ENCODE peak calls at places on chromosomes 12 and 14, in five cellular contexts. One of them, this sample, is unnamed. For H3K4me1 and H3K9me3, the result is how much of the 10 kb centered on the place peaks cover.

GRCh38 chr14:100536141-100536540 is 51.1 kb downstream of the BEGAIN start:
- DNase-seq in adipocyte: no peak
- DNase-seq in right cardiac atrium: no peak
- DNase-seq in left ventricle myocardium inferior: peak
- DNase-seq in SK-N-SH: peak
- DNase-seq in this sample: peak

GRCh38 chr14:93970967-93971634 is 5.3 kb downstream of the ASB2 start:
- DNase-seq in adipocyte: no peak
- DNase-seq in right cardiac atrium: no peak
- DNase-seq in left ventricle myocardium inferior: no peak
- DNase-seq in SK-N-SH: no peak
- DNase-seq in this sample: no peak

GRCh38 chr14:92877757-92878431 is 45.1 kb upstream of the CHGA start:
- DNase-seq in adipocyte: no peak
- DNase-seq in right cardiac atrium: no peak
- DNase-seq in left ventricle myocardium inferior: peak
- DNase-seq in SK-N-SH: no peak
- DNase-seq in this sample: no peak

GRCh38 chr14:96095581-96096476 is 56.7 kb downstream of the C14orf132 start:
- DNase-seq in adipocyte: peak
- DNase-seq in right cardiac atrium: no peak
- DNase-seq in left ventricle myocardium inferior: no peak
- DNase-seq in SK-N-SH: peak
- DNase-seq in this sample: peak

GRCh38 chr12:19575307-19576243 is 136.3 kb downstream of the AEBP2 start:
- DNase-seq in adipocyte: peak
- DNase-seq in right cardiac atrium: peak
- DNase-seq in left ventricle myocardium inferior: peak
- DNase-seq in SK-N-SH: peak
- DNase-seq in this sample: peak

GRCh38 chr12:76864791-76865400 is 13.9 kb downstream of the CSRP2 start:
- DNase-seq in adipocyte: peak
- DNase-seq in right cardiac atrium: no peak
- DNase-seq in left ventricle myocardium inferior: no peak
- DNase-seq in SK-N-SH: no peak
- DNase-seq in this sample: no peak

GRCh38 chr12:120012067-120012621 is 23.1 kb downstream of the BICDL1 start:
- DNase-seq in adipocyte: no peak
- DNase-seq in right cardiac atrium: no peak
- DNase-seq in left ventricle myocardium inferior: no peak
- DNase-seq in SK-N-SH: peak
- DNase-seq in this sample: peak

GRCh38 chr12:19166956-19167355 is 37.4 kb downstream of the PLEKHA5 start:
- DNase-seq in adipocyte: peak
- DNase-seq in right cardiac atrium: no peak
- DNase-seq in left ventricle myocardium inferior: no peak
- DNase-seq in SK-N-SH: no peak
- DNase-seq in this sample: no peak

GRCh38 chr12:94588271-94588785 is 62.0 kb downstream of the TMCC3 start:
- DNase-seq in adipocyte: no peak
- DNase-seq in right cardiac atrium: no peak
- DNase-seq in left ventricle myocardium inferior: no peak
- DNase-seq in SK-N-SH: no peak
- DNase-seq in this sample: no peak

GRCh38 chr12:41983394-41983793 is 161.3 kb downstream of the GXYLT1 start:
- DNase-seq in adipocyte: peak
- DNase-seq in right cardiac atrium: no peak
- DNase-seq in left ventricle myocardium inferior: no peak
- DNase-seq in SK-N-SH: no peak
- DNase-seq in this sample: no peak

DNA sequence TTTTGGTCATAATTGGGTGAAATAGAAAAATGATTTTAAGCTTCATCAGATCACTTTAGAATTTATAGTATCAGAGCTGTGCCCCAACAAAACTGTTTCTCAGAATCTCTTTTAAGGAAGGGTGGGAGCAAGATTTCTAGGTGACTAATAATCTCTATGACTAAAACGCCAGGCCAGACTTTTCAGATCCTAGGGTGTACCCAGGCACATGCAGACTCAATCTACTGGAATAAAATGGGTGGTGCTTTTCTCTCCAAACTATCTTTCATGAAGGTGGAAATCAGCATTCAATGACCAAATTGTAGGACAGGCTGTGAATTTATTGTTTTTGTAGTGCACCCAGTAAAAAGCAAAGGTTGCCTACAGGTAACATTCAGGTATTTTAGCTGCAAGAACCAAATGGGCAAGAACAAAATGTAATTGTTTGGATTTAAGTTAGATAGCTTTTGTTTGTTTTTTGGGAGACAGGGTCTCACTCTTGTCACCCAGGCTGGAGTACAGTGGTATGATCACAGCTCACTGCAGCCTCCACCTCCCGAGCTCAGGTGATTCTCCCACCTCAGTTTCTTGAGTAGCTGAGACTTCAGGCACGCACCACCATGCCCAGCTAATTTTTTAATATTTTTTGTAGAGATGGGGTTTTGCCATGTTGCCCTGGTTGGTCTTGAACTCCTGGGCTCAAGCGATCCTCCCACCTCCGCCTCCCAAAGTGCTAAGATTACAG is 49.5 kb downstream of the PPP2R5C start:
- DNase-seq in adipocyte: peak
- DNase-seq in right cardiac atrium: no peak
- DNase-seq in left ventricle myocardium inferior: no peak
- DNase-seq in SK-N-SH: no peak
- DNase-seq in this sample: no peak
- H3K4me1 ChIP-seq in adipocyte: under half
- H3K4me1 ChIP-seq in right cardiac atrium: under half
- H3K4me1 ChIP-seq in left ventricle myocardium inferior: half or more
- H3K4me1 ChIP-seq in SK-N-SH: under half
- H3K4me1 ChIP-seq in this sample: under half

GRCh38 chr14:23915559-23915958 is 38.0 kb upstream of the DHRS4 start:
- DNase-seq in adipocyte: no peak
- DNase-seq in right cardiac atrium: no peak
- DNase-seq in left ventricle myocardium inferior: no peak
- DNase-seq in SK-N-SH: no peak
- DNase-seq in this sample: no peak
- H3K9me3 ChIP-seq in adipocyte: under half
- H3K9me3 ChIP-seq in right cardiac atrium: under half
- H3K9me3 ChIP-seq in left ventricle myocardium inferior: under half
- H3K9me3 ChIP-seq in SK-N-SH: under half
- H3K9me3 ChIP-seq in this sample: under half

GRCh38 chr14:36521598-36522345 is 1.7 kb upstream of the NKX2-1 start:
- DNase-seq in adipocyte: no peak
- DNase-seq in right cardiac atrium: no peak
- DNase-seq in left ventricle myocardium inferior: no peak
- DNase-seq in SK-N-SH: no peak
- DNase-seq in this sample: no peak
- H3K4me1 ChIP-seq in adipocyte: under half
- H3K4me1 ChIP-seq in right cardiac atrium: under half
- H3K4me1 ChIP-seq in left ventricle myocardium inferior: half or more
- H3K4me1 ChIP-seq in SK-N-SH: under half
- H3K4me1 ChIP-seq in this sample: under half

DNA sequence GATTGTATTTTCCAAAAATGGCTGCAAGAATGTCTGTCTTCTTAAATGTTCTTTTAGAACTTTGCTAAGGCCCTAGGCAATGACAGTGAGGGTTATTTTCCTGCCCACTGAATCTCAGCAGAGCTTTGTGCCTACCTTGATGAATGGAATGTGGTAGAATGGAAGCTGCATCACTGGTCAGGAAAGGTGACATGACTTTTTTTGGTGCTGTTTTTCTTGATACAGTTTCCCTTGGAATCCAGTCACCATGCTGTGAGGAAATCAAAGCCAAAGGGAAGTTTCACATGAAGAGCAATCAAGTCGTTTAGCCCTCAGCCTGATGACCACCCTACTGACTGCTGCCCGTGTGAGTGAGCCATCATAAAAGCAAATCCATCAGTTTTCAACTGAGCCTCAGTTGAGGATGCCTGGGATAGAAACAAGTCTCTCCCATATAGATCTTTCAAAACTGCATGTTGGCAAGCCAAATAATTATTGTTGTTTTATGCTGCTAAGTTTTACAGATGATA is 886.0 kb upstream of the FBXO33 start:
- DNase-seq in adipocyte: no peak
- DNase-seq in right cardiac atrium: no peak
- DNase-seq in left ventricle myocardium inferior: no peak
- DNase-seq in SK-N-SH: no peak
- DNase-seq in this sample: no peak
- H3K9me3 ChIP-seq in adipocyte: under half
- H3K9me3 ChIP-seq in right cardiac atrium: under half
- H3K9me3 ChIP-seq in left ventricle myocardium inferior: under half
- H3K9me3 ChIP-seq in SK-N-SH: under half
- H3K9me3 ChIP-seq in this sample: under half

GRCh38 chr12:124682425-124683329 is 115.3 kb upstream of the NCOR2 start:
- DNase-seq in adipocyte: no peak
- DNase-seq in right cardiac atrium: no peak
- DNase-seq in left ventricle myocardium inferior: no peak
- DNase-seq in SK-N-SH: no peak
- DNase-seq in this sample: no peak
- H3K4me1 ChIP-seq in adipocyte: half or more
- H3K4me1 ChIP-seq in right cardiac atrium: under half
- H3K4me1 ChIP-seq in left ventricle myocardium inferior: half or more
- H3K4me1 ChIP-seq in SK-N-SH: under half
- H3K4me1 ChIP-seq in this sample: under half

GRCh38 chr14:99410019-99410418 is 70.6 kb downstream of the SETD3 start:
- DNase-seq in adipocyte: no peak
- DNase-seq in right cardiac atrium: no peak
- DNase-seq in left ventricle myocardium inferior: no peak
- DNase-seq in SK-N-SH: no peak
- DNase-seq in this sample: no peak

GRCh38 chr14:99407416-99407815 is 73.2 kb downstream of the SETD3 start:
- DNase-seq in adipocyte: no peak
- DNase-seq in right cardiac atrium: no peak
- DNase-seq in left ventricle myocardium inferior: no peak
- DNase-seq in SK-N-SH: no peak
- DNase-seq in this sample: no peak

GRCh38 chr14:99412122-99413061 is 68.3 kb downstream of the SETD3 start:
- DNase-seq in adipocyte: no peak
- DNase-seq in right cardiac atrium: no peak
- DNase-seq in left ventricle myocardium inferior: no peak
- DNase-seq in SK-N-SH: no peak
- DNase-seq in this sample: no peak

GRCh38 chr14:99408286-99408970 is 72.2 kb downstream of the SETD3 start:
- DNase-seq in adipocyte: no peak
- DNase-seq in right cardiac atrium: no peak
- DNase-seq in left ventricle myocardium inferior: no peak
- DNase-seq in SK-N-SH: no peak
- DNase-seq in this sample: no peak

DNA sequence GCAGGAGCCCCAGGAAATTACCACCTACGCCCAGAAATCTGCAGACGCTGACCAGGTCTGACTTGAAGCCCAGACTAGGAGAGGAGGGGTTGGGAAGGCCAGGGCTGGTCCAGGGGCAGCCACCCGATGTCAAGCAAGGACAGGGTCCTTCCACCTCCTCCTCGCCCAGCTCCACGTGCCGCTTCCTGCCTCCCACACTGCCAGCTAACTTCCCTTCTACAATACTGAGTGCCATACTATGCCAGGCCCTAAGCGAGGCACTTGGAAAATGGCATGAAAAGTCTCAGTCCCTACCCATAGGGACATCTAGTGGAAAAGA is 71.7 kb downstream of the SETD3 start:
- DNase-seq in adipocyte: no peak
- DNase-seq in right cardiac atrium: no peak
- DNase-seq in left ventricle myocardium inferior: no peak
- DNase-seq in SK-N-SH: no peak
- DNase-seq in this sample: no peak
- H3K9me3 ChIP-seq in adipocyte: under half
- H3K9me3 ChIP-seq in right cardiac atrium: under half
- H3K9me3 ChIP-seq in left ventricle myocardium inferior: under half
- H3K9me3 ChIP-seq in SK-N-SH: under half
- H3K9me3 ChIP-seq in this sample: under half

DNA sequence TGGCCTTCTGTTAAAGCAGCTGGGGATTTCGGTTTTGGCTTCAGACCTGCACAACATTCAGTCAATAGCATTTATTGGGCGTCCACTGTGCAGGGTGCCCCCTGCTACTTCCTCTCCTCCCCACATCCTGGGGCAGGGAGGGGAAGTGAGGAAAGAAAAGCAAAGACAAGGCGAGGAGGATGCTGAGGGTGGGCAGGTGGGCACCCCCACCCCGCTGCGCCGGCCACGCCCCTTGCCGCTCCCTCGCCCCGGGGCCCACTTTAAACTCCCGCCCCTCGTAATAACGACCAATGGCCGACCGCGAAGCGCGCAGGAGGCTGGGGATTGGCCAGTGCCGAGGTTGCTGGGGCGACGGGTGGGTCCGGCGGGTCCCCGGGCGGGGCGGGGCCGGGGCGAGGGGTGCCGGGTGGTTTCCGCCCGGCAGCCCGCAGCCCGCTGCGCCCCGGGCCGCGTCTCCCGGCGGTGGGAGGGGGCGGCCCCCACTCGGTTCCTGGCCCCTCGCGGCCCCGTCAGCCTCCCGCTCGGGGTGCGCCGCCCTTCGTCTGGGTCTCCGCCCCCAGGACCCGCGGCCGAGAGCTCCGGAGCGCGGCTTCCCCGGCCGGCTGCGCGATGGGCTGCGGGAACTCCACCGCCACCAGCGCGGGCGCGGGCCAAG is at the start of gene C12orf75:
- DNase-seq in adipocyte: peak
- DNase-seq in right cardiac atrium: peak
- DNase-seq in left ventricle myocardium inferior: peak
- DNase-seq in SK-N-SH: peak
- DNase-seq in this sample: peak
- H3K4me1 ChIP-seq in adipocyte: under half
- H3K4me1 ChIP-seq in right cardiac atrium: under half
- H3K4me1 ChIP-seq in left ventricle myocardium inferior: under half
- H3K4me1 ChIP-seq in SK-N-SH: under half
- H3K4me1 ChIP-seq in this sample: under half